ENCODE peak calls at places on chromosomes 4 and X, in five cellular contexts. H is HCT116, G is mammary epithelial cell, S is astrocyte, B is H9. I is an unnamed sample.

GRCh38 chrX:40729923-40730584 is 5.3 kb downstream of the MED14 start:
- DNase-seq in H (no peak), G (no peak), S (no peak), B (no peak), I (no peak)

GRCh38 chrX:117743469-117744251 is 372.9 kb downstream of the KLHL13 start:
- DNase-seq in H (no peak), G (peak), S (no peak), B (peak), I (peak)

GRCh38 chr4:5885733-5886132 is 7.2 kb downstream of the CRMP1 start:
- DNase-seq in H (no peak), G (no peak), S (no peak), B (no peak), I (no peak)

GRCh38 chr4:84965558-84966381 is 720 bp downstream of the WDFY3 start:
- DNase-seq in H (no peak), G (peak), S (no peak), B (peak), I (peak)

GRCh38 chr4:142428715-142429114 is 417.4 kb downstream of the INPP4B start:
- DNase-seq in H (no peak), G (no peak), S (no peak), B (no peak), I (no peak)

GRCh38 chr4:89290727-89291126 is 16.9 kb downstream of the GPRIN3 start:
- DNase-seq in H (no peak), G (no peak), S (no peak), B (no peak), I (no peak)

GRCh38 chrX:149487292-149487691 is 17.8 kb downstream of the IDS start:
- DNase-seq in H (no peak), G (peak), S (no peak), B (no peak), I (peak)

GRCh38 chrX:10450229-10450958 is 170.0 kb downstream of the MID1 start:
- DNase-seq in H (no peak), G (peak), S (peak), B (no peak), I (no peak)

GRCh38 chr4:122960298-122960985 is 38.0 kb upstream of the NUDT6 start:
- DNase-seq in H (no peak), G (no peak), S (no peak), B (no peak), I (no peak)

GRCh38 chr4:7382634-7383014 is 52.1 kb downstream of the PSAPL1 start:
- DNase-seq in H (no peak), G (no peak), S (no peak), B (no peak), I (peak)

GRCh38 chr4:80240976-80241375 is 25.5 kb upstream of the FGF5 start:
- DNase-seq in H (no peak), G (peak), S (peak), B (no peak), I (no peak)

GRCh38 chr4:167885071-167885470 is 207.3 kb upstream of the ANXA10 start:
- DNase-seq in H (no peak), G (no peak), S (no peak), B (no peak), I (no peak)

GRCh38 chrX:338281-338835 is 19.8 kb upstream of the GTPBP6 start:
- DNase-seq in H (no peak), G (no peak), S (no peak), B (no peak), I (no peak)

GRCh38 chr4:145760961-145761929 is 81.3 kb downstream of the C4orf51 start:
- DNase-seq in H (no peak), G (no peak), S (no peak), B (no peak), I (no peak)

GRCh38 chrX:68992998-68993397 is 164.2 kb downstream of the EFNB1 start:
- DNase-seq in H (no peak), G (no peak), S (no peak), B (peak), I (no peak)

GRCh38 chr4:55348436-55348835 is 2.4 kb downstream of the SRD5A3 start:
- DNase-seq in H (no peak), G (peak), S (no peak), B (no peak), I (no peak)

GRCh38 chr4:164536829-164537228 is 217.1 kb upstream of the SMIM31 start:
- DNase-seq in H (peak), G (peak), S (peak), B (no peak), I (no peak)

GRCh38 chr4:8726344-8726851 is 133.8 kb downstream of the CPZ start:
- DNase-seq in H (no peak), G (no peak), S (no peak), B (peak), I (peak)

GRCh38 chr4:87734936-87735335 is 64.4 kb upstream of the IBSP start:
- DNase-seq in H (no peak), G (peak), S (no peak), B (no peak), I (no peak)

GRCh38 chr4:41727861-41728570 is 20.5 kb downstream of the PHOX2B start:
- DNase-seq in H (no peak), G (no peak), S (no peak), B (no peak), I (no peak)

GRCh38 chrX:44744828-44745227 is 99.0 kb upstream of the DUSP21 start:
- DNase-seq in H (no peak), G (no peak), S (no peak), B (no peak), I (no peak)

GRCh38 chr4:189136462-189136861 is 804.2 kb upstream of the FRG1 start:
- DNase-seq in H (no peak), G (peak), S (no peak), B (no peak), I (no peak)

GRCh38 chrX:149527705-149528104 is 13.1 kb upstream of the EOLA1 start:
- DNase-seq in H (no peak), G (no peak), S (no peak), B (no peak), I (peak)

GRCh38 chr4:165715989-165716388 is 157.0 kb upstream of the TLL1 start:
- DNase-seq in H (no peak), G (peak), S (peak), B (no peak), I (no peak)

GRCh38 chr4:168908859-168909390 is 101.1 kb downstream of the CBR4 start:
- DNase-seq in H (no peak), G (no peak), S (no peak), B (no peak), I (no peak)

GRCh38 chr4:163542275-163542674 is 47.8 kb downstream of the TMA16 start:
- DNase-seq in H (no peak), G (peak), S (peak), B (no peak), I (no peak)

GRCh38 chr4:169971456-169972015 is 54.7 kb downstream of the MFAP3L start:
- DNase-seq in H (no peak), G (peak), S (peak), B (no peak), I (no peak)

GRCh38 chrX:85836868-85837267 is 210.5 kb downstream of the CHM start:
- DNase-seq in H (no peak), G (peak), S (peak), B (no peak), I (no peak)

GRCh38 chr4:22942920-22943559 is 250.3 kb downstream of the GBA3 start:
- DNase-seq in H (no peak), G (no peak), S (no peak), B (no peak), I (no peak)

GRCh38 chr4:2150076-2150475 is 90.9 kb downstream of the NAT8L start:
- DNase-seq in H (no peak), G (no peak), S (no peak), B (no peak), I (no peak)

GRCh38 chr4:5923306-5923830 is 30.5 kb upstream of the CRMP1 start:
- DNase-seq in H (no peak), G (no peak), S (no peak), B (no peak), I (peak)

GRCh38 chrX:7263330-7263729 is 115.4 kb upstream of the PUDP start:
- DNase-seq in H (no peak), G (no peak), S (no peak), B (no peak), I (no peak)

GRCh38 chr4:112897548-112897947 is 151.9 kb upstream of the ANK2 start:
- DNase-seq in H (no peak), G (no peak), S (no peak), B (peak), I (no peak)

GRCh38 chr4:55121246-55121645 is 4.1 kb downstream of the KDR start:
- DNase-seq in H (no peak), G (no peak), S (no peak), B (no peak), I (no peak)

GRCh38 chr4:184362338-184362737 is 112.0 kb downstream of the IRF2 start:
- DNase-seq in H (no peak), G (peak), S (peak), B (peak), I (peak)

GRCh38 chrX:29477878-29478277 is 737.5 kb upstream of the MAGEB2 start:
- DNase-seq in H (no peak), G (no peak), S (no peak), B (no peak), I (no peak)

GRCh38 chrX:45295587-45295986 is 94.9 kb upstream of the DIPK2B start:
- DNase-seq in H (peak), G (peak), S (peak), B (no peak), I (no peak)

GRCh38 chr4:156677136-156677535 is 294.5 kb downstream of the PDGFC start:
- DNase-seq in H (peak), G (no peak), S (peak), B (no peak), I (peak)

DNA sequence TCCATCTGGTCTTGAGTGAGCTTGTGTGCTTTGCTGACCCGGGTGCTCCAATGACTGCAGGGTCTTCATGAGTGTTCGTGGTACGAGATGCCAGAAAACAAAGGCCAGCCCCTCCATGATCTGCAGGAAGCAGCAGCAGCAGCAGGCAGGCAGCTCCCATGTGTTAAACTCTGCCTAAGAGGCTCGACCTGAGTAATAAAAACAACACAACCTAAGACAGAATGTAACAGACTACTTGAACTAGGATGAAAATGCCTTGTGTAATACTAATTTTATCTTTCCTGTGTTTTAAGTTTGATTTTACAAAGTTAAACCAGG is 44.1 kb downstream of the RASGEF1B start:
- DNase-seq in H (no peak), G (no peak), S (no peak), B (peak), I (peak)
- H3K9ac ChIP-seq in H (no peak), G (peak), S (no peak), B (no peak), I (no peak)

GRCh38 chr4:53548662-53549061 is 42.6 kb downstream of the LNX1 start:
- DNase-seq in H (no peak), G (no peak), S (no peak), B (no peak), I (no peak)

GRCh38 chr4:53552711-53553110 is 38.6 kb downstream of the LNX1 start:
- DNase-seq in H (no peak), G (no peak), S (no peak), B (no peak), I (no peak)

GRCh38 chr4:53551963-53552362 is 39.3 kb downstream of the LNX1 start:
- DNase-seq in H (no peak), G (no peak), S (no peak), B (no peak), I (no peak)

GRCh38 chr4:53553486-53554210 is 37.6 kb downstream of the LNX1 start:
- DNase-seq in H (no peak), G (no peak), S (no peak), B (no peak), I (no peak)

GRCh38 chr4:53551281-53551864 is 39.9 kb downstream of the LNX1 start:
- DNase-seq in H (no peak), G (no peak), S (no peak), B (no peak), I (no peak)
- H3K9ac ChIP-seq in H (no peak), G (no peak), S (no peak), B (no peak), I (no peak)

GRCh38 chrX:152600853-152601635 is 36.7 kb upstream of the GABRQ start:
- DNase-seq in H (no peak), G (no peak), S (peak), B (peak), I (peak)

DNA sequence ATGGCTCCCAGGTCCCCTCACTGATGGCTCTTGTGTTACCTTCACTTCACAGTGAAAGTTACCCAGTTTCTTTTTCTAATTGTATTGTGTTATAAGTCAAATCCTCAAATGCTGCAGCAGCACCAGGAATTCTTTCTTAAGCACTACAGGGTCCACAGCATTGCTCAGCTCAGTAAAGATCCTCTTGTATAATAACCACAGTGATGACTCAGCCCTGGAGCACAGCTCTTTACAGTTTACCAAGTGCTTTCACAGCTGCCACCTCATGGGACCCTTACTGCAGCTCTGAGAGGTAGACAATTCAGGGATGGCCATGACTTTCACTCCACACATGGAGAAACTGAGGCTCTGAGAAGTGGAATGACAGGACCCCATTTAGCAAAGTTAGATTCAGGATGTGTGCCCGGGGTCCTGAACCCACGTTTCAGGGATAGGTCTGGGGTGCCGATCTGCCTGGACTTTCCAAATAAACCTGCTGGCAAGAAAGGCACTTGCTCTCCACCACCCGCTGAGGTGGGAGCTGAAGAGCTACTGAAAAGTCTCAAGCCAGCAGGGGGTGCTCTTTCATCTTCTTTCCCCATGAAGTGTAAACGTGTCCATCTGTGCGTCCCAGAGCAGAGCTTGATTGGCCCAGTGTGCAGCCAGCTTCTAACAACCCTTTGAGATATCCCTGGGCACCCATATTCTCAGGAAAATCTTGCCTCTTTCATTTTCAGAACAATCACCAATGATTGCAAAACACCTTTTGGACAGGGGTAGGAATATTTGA is 35.7 kb upstream of the GABRQ start:
- DNase-seq in H (peak), G (peak), S (peak), B (peak), I (peak)
- H3K9ac ChIP-seq in H (no peak), G (no peak), S (no peak), B (no peak), I (no peak)

DNA sequence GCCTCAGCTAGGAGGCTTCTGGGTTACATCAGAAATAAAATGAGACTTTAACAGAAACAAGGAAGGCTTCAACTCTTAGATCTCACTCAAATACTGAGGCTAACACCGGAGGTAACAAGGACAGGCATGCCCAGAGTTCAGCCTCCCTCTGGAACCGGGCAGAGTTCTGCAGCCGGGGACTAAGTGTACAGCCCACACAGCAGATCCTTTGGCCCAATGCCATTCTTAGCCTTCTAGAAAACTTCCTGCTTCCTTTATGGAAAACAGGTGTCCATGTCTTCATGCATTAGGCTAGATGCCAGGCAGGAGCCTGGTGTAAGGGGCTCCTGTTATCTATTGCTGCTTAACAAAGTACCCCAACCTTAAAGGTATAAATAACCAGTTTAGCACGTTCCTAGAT is 369.7 kb downstream of the BCOR start:
- DNase-seq in H (no peak), G (no peak), S (no peak), B (no peak), I (no peak)
- H3K9ac ChIP-seq in H (no peak), G (no peak), S (no peak), B (no peak), I (no peak)